ENCODE peak calls at places on chromosomes 13 and 19, in five cellular contexts. P is mesenchymal stem cell, X is H9, Y is H1, H is neuronal stem cell. E is an unnamed sample. For H3K4me1, the result is how much of the 10 kb centered on the place peaks cover.

GRCh38 chr13:23870356-23871146 is 18.6 kb downstream of the MIPEP start:
- DNase-seq in X (no peak), P (no peak), Y (no peak), H (no peak), E (no peak)

GRCh38 chr19:31963741-31964140 is 381.7 kb upstream of the ZNF507 start:
- DNase-seq in Y (no peak), X (no peak), H (no peak), P (no peak), E (no peak)

GRCh38 chr19:1474011-1474764 is 4.8 kb downstream of the C19orf25 start:
- DNase-seq in P (no peak), H (no peak), X (no peak), Y (no peak), E (no peak)

GRCh38 chr19:43789029-43789428 is 8.3 kb upstream of the KCNN4 start:
- DNase-seq in Y (no peak), X (no peak), H (peak), P (peak), E (peak)

GRCh38 chr19:50489461-50490011 is 12.9 kb upstream of the GARIN5A start:
- DNase-seq in P (no peak), H (no peak), Y (no peak), X (peak), E (no peak)

GRCh38 chr13:20197361-20197834 is 4.7 kb upstream of the GJB2 start:
- DNase-seq in P (peak), H (peak), Y (no peak), X (no peak), E (no peak)

GRCh38 chr19:3364501-3364858 is 1.9 kb upstream of the NFIC start:
- DNase-seq in P (no peak), H (no peak), Y (no peak), X (no peak), E (no peak)

GRCh38 chr19:53659292-53659691 is 27.5 kb downstream of the DPRX start:
- DNase-seq in P (no peak), H (no peak), X (peak), Y (peak), E (peak)

GRCh38 chr13:87656311-87656710 is 14.9 kb upstream of the SLITRK5 start:
- DNase-seq in P (no peak), Y (no peak), X (no peak), H (no peak), E (no peak)

GRCh38 chr13:44409595-44409994 is 36.0 kb downstream of the SERP2 start:
- DNase-seq in Y (no peak), P (no peak), X (no peak), H (no peak), E (no peak)

GRCh38 chr13:29954082-29955043 is 103.9 kb upstream of the UBL3 start:
- DNase-seq in P (no peak), Y (no peak), X (no peak), H (no peak), E (no peak)

GRCh38 chr13:110466261-110466660 is 95.3 kb downstream of the RAB20 start:
- DNase-seq in P (no peak), H (peak), Y (no peak), X (no peak), E (no peak)

GRCh38 chr13:79541426-79542049 is 60.6 kb downstream of the NDFIP2 start:
- DNase-seq in P (peak), H (peak), X (no peak), Y (no peak), E (peak)

GRCh38 chr13:80584785-80585184 is 243.9 kb upstream of the SPRY2 start:
- DNase-seq in P (no peak), X (no peak), Y (peak), H (no peak), E (no peak)

GRCh38 chr19:33394006-33394722 is 20.7 kb downstream of the CEBPG start:
- DNase-seq in Y (no peak), H (no peak), X (no peak), P (peak), E (peak)

GRCh38 chr19:40803857-40804782 is 5.1 kb downstream of the EGLN2 start:
- DNase-seq in X (peak), H (no peak), P (no peak), Y (no peak), E (no peak)

GRCh38 chr13:94224670-94225069 is 254.8 kb downstream of the DCT start:
- DNase-seq in X (no peak), P (no peak), Y (no peak), H (no peak), E (no peak)

DNA sequence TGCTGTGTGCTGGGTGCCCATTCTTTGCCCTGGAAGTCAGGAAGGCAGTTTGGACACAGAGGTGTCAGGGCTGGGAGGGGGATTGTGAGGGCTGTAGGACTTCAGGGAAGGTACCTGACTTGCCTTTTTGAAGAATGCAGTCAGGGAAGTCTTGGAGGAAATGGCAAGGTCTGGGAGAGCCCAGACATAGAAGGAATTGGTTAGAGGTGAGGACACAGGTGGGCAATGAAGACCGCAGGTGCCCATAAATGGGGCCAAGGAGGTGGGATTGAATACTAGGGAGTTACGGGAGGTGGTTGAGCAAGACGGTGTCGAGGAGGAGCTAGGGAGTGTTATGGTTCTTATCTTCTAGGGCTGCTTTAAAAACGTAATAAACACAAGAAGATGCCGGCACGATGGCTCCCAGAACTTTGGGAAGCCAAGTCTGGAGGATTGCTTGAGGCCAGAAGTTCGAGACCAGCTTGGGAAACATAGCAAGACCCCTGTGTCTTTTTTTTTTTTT is 1.4 kb upstream of the DDA1 start:
- DNase-seq in Y (no peak), H (no peak), X (no peak), P (no peak), E (no peak)
- H3K4me1 ChIP-seq in Y (under half), H (under half), X (under half), P (under half), E (under half)

DNA sequence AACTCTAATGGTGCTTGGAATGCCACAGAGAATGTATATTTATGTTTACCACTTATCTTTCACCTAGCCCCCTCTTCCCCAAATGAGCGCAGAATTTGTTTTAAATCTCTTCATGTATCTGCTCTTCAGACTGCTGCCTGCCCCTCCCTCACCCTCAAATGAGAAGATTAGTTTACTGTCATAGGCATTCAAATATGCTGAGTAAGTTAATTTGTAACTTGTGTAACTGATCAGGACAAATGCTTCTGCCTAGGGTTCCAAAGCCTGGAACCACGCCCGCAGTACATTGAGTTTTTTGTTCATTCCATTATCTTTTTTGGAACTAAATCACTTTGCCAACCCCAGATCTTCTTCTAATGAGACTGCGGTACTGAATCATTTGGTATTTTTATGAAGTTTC is 74.5 kb downstream of the ATP8A2 start:
- DNase-seq in P (no peak), X (no peak), H (no peak), Y (no peak), E (no peak)
- H3K9ac ChIP-seq in P (no peak), X (no peak), H (no peak), Y (no peak), E (no peak)

GRCh38 chr19:18996796-18997394 is 36.4 kb downstream of the SUGP2 start:
- DNase-seq in X (no peak), P (no peak), H (no peak), Y (no peak), E (no peak)

GRCh38 chr19:18999016-18999758 is 34.1 kb downstream of the SUGP2 start:
- DNase-seq in X (no peak), P (no peak), Y (no peak), H (no peak), E (no peak)

GRCh38 chr19:18998276-18998675 is 35.0 kb downstream of the SUGP2 start:
- DNase-seq in X (no peak), Y (no peak), P (no peak), H (no peak), E (no peak)

GRCh38 chr19:18996351-18996750 is 37.0 kb downstream of the SUGP2 start:
- DNase-seq in H (no peak), P (no peak), X (no peak), Y (no peak), E (no peak)

GRCh38 chr19:18999896-19000620 is 33.3 kb downstream of the SUGP2 start:
- DNase-seq in P (peak), Y (no peak), X (no peak), H (no peak), E (no peak)
- H2BK12ac ChIP-seq in P (no peak), Y (no peak), X (no peak), H (no peak), E (no peak)

GRCh38 chr19:16626796-16627193 is 1.2 kb downstream of the MED26 start:
- DNase-seq in P (no peak), H (no peak), X (no peak), Y (no peak), E (no peak)
- H3K4me1 ChIP-seq in P (under half), H (under half), X (under half), Y (under half), E (under half)